ENCODE peak calls at places on chromosomes 2 and 18, in eight cellular contexts. V is HepG2, A is GM23248, N is neural progenitor cell, I is astrocyte, P is mesendoderm, T is GM23338, F is HCT116. O is an unnamed sample.

GRCh38 chr2:211391206-211391605 is 834.8 kb downstream of the CPS1 start:
- DNase-seq in T (no peak), N (peak; percentile 67), P (no peak), F (no peak), V (no peak), I (no peak), A (no peak), O (no peak)

GRCh38 chr2:20990446-20990988 is 53.4 kb downstream of the APOB start:
- DNase-seq in V (no peak), I (no peak), F (no peak), A (no peak), P (no peak), N (no peak), T (no peak), O (no peak)

GRCh38 chr2:215680605-215681598 is 245.0 kb upstream of the FN1 start:
- DNase-seq in T (no peak), I (peak; percentile 100), V (peak; percentile 100), F (no peak), A (peak; percentile 93), N (no peak), P (no peak), O (peak; percentile 27)

GRCh38 chr2:231960810-231961348 is 634 bp upstream of the DIS3L2 start:
- DNase-seq in V (no peak), T (no peak), N (no peak), I (no peak), P (no peak), A (no peak), F (no peak), O (no peak)

GRCh38 chr2:142642654-142643053 is 234.8 kb upstream of the KYNU start:
- DNase-seq in A (peak; percentile 1), T (no peak), V (no peak), N (no peak), F (no peak), P (no peak), I (no peak), O (no peak)

GRCh38 chr2:71892132-71892730 is 255.4 kb downstream of the CYP26B1 start:
- DNase-seq in I (no peak), A (no peak), T (no peak), F (no peak), V (no peak), P (peak; percentile 34), N (no peak), O (no peak)

GRCh38 chr2:219142329-219142728 is 18.3 kb downstream of the NHEJ1 start:
- DNase-seq in I (peak; percentile 68), V (no peak), F (peak; percentile 31), A (peak; percentile 96), N (no peak), T (no peak), P (peak; percentile 31), O (peak; percentile 81)

GRCh38 chr2:144211826-144212225 is 308.1 kb downstream of the ZEB2 start:
- DNase-seq in A (no peak), F (no peak), P (no peak), V (no peak), N (no peak), T (no peak), I (no peak), O (no peak)

GRCh38 chr2:10486601-10487079 is 38.5 kb upstream of the ODC1 start:
- DNase-seq in V (peak; percentile 39), N (no peak), T (no peak), A (no peak), F (no peak), I (no peak), P (no peak), O (no peak)

GRCh38 chr2:74941284-74941683 is 17.2 kb upstream of the POLE4 start:
- DNase-seq in P (no peak), N (no peak), V (no peak), T (no peak), F (no peak), I (no peak), A (no peak), O (no peak)

GRCh38 chr2:44130441-44130840 is 38.2 kb upstream of the PPM1B start:
- DNase-seq in P (no peak), N (no peak), V (no peak), A (peak; percentile 72), F (no peak), T (no peak), I (peak; percentile 50), O (peak; percentile 68)

GRCh38 chr2:37711308-37711731 is 39.9 kb upstream of the CDC42EP3 start:
- DNase-seq in F (peak; percentile 26), P (peak; percentile 95), A (peak; percentile 92), V (no peak), T (peak; percentile 78), N (peak; percentile 59), I (peak; percentile 96), O (peak; percentile 95)

GRCh38 chr18:50508228-50508627 is 51.7 kb upstream of the MAPK4 start:
- DNase-seq in T (no peak), F (no peak), N (no peak), V (no peak), A (no peak), I (no peak), P (no peak), O (no peak)

GRCh38 chr2:179646862-179647261 is 214.6 kb downstream of the ZNF385B start:
- DNase-seq in I (no peak), A (no peak), T (no peak), F (no peak), P (no peak), N (no peak), V (no peak), O (no peak)

GRCh38 chr2:68653538-68653982 is 10.2 kb downstream of the PROKR1 start:
- DNase-seq in P (peak; percentile 28), A (no peak), T (no peak), N (no peak), F (no peak), V (no peak), I (peak; percentile 90), O (no peak)

GRCh38 chr2:43848174-43848573 is 9.4 kb downstream of the ABCG8 start:
- DNase-seq in F (peak; percentile 33), P (no peak), A (no peak), N (no peak), V (no peak), T (no peak), I (no peak), O (no peak)

GRCh38 chr2:42254186-42254911 is 85.2 kb downstream of the EML4 start:
- DNase-seq in V (no peak), P (no peak), I (no peak), N (no peak), A (peak; percentile 3), T (no peak), F (no peak), O (no peak)
- H3K79me2 ChIP-seq in V (peaks cover 96% of the 10 kb centered on the region), P (no peaks in the 10 kb centered on the region), I (no peaks in the 10 kb centered on the region), N (peaks cover 20% of the 10 kb centered on the region), A (no peaks in the 10 kb centered on the region), T (no peaks in the 10 kb centered on the region), F (no peaks in the 10 kb centered on the region), O (no peaks in the 10 kb centered on the region)

DNA sequence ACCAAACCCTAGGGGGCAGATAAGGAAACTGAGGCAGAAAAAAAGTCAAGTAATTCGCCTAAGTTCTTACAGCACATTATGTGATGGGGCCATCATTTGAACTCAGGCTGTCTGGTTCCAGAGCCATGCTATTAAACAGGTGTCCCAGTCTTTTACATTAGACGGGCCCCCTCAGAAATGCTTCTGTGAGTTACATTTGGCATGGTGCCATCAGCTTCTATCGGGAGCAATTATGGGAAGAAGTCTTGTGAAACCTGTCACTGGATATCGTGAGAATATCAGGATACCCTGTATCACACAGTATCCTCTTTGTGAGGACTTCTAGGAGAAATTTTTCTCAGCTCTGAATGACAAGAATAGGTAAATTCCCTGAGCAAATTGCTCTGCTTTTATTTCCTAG is 143.7 kb upstream of the NOSTRIN start:
- DNase-seq in A (no peak), P (no peak), F (no peak), T (no peak), V (no peak), N (no peak), I (no peak), O (no peak)
- H3K4me1 ChIP-seq in A (no peaks in the 10 kb centered on the region), P (peaks cover 3% of the 10 kb centered on the region), F (no peaks in the 10 kb centered on the region), T (peaks cover 32% of the 10 kb centered on the region), V (no peaks in the 10 kb centered on the region), N (peaks cover 38% of the 10 kb centered on the region), I (no peaks in the 10 kb centered on the region), O (no peaks in the 10 kb centered on the region)

GRCh38 chr2:108602422-108602821 is 68.2 kb downstream of the LIMS1 start:
- DNase-seq in I (no peak), P (no peak), V (no peak), A (no peak), N (no peak), T (no peak), F (no peak), O (no peak)
- H3K79me2 ChIP-seq in I (peaks cover 86% of the 10 kb centered on the region), P (peaks cover 16% of the 10 kb centered on the region), V (peaks cover 42% of the 10 kb centered on the region), A (peaks cover 85% of the 10 kb centered on the region), N (peaks cover 23% of the 10 kb centered on the region), T (peaks cover 52% of the 10 kb centered on the region), F (peaks cover 26% of the 10 kb centered on the region), O (peaks cover 8% of the 10 kb centered on the region)

GRCh38 chr2:205520311-205520710 is 162.0 kb upstream of the NRP2 start:
- DNase-seq in I (no peak), V (no peak), P (no peak), A (no peak), T (no peak), F (no peak), N (no peak), O (no peak)

GRCh38 chr2:205527801-205528200 is 154.5 kb upstream of the NRP2 start:
- DNase-seq in T (no peak), F (no peak), P (no peak), V (no peak), I (peak; percentile 10), N (no peak), A (peak; percentile 51), O (no peak)

GRCh38 chr2:205524656-205525055 is 157.6 kb upstream of the NRP2 start:
- DNase-seq in F (peak; percentile 10), I (no peak), V (no peak), T (no peak), A (no peak), P (no peak), N (no peak), O (peak; percentile 57)
- H3K4me1 ChIP-seq in F (no peaks in the 10 kb centered on the region), I (no peaks in the 10 kb centered on the region), V (no peaks in the 10 kb centered on the region), T (no peaks in the 10 kb centered on the region), A (no peaks in the 10 kb centered on the region), P (no peaks in the 10 kb centered on the region), N (peaks cover 5% of the 10 kb centered on the region), O (peaks cover 13% of the 10 kb centered on the region)

DNA sequence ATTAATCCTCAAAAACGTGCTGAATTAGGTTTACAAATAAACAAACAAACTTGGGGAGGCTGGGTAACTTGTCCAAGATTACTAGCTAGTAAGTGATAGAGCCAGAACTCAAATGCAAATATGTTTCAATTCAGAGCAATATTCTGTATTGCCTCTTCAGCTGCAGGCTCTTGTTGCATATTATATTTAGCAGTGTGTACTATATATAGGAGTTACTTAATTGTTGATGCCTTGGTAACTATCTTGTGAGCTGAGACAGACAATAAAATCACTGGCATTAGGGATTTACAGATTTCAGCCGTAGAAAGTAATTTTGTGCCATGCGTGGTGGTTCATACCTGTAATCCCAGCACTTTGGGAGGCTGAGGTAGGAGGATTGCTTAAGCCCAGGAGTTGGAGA is 10.2 kb upstream of the ANKRD12 start:
- DNase-seq in A (no peak), F (no peak), N (no peak), V (no peak), I (no peak), T (no peak), P (no peak), O (no peak)
- H3K79me2 ChIP-seq in A (peaks cover 99% of the 10 kb centered on the region), F (peaks cover 72% of the 10 kb centered on the region), N (peaks cover 45% of the 10 kb centered on the region), V (peaks cover 28% of the 10 kb centered on the region), I (peaks cover 47% of the 10 kb centered on the region), T (peaks cover 22% of the 10 kb centered on the region), P (no peaks in the 10 kb centered on the region), O (peaks cover 33% of the 10 kb centered on the region)

O was measured in PC-9.